ENCODE peak calls at places on chromosomes 4 and X, in eight cellular contexts. F, B, P, Q, L, R, M and U are unnamed samples. For H3K4me1, the result is how much of the 10 kb centered on the place peaks cover.

GRCh38 chrX:140710710-140711109 is 1.2 kb downstream of the LINC00632 start:
- DNase-seq in F (no peak), B (no peak), P (no peak), Q (no peak), L (no peak), R (no peak), M (no peak), U (no peak)

GRCh38 chr4:18318682-18319410 is 297.3 kb upstream of the LCORL start:
- DNase-seq in F (peak), B (no peak), P (no peak), Q (no peak), L (no peak), R (peak), M (peak), U (no peak)

GRCh38 chr4:21768349-21769310 is 179.9 kb downstream of the KCNIP4 start:
- DNase-seq in F (no peak), B (no peak), P (no peak), Q (no peak), L (peak), R (no peak), M (no peak), U (no peak)

GRCh38 chrX:50107470-50107869 is 93.3 kb downstream of the AKAP4 start:
- DNase-seq in F (no peak), B (no peak), P (no peak), Q (no peak), L (no peak), R (no peak), M (no peak), U (no peak)

GRCh38 chr4:39814403-39815185 is 116.7 kb downstream of the UBE2K start:
- DNase-seq in F (no peak), B (no peak), P (no peak), Q (no peak), L (no peak), R (no peak), M (no peak), U (no peak)

GRCh38 chr4:103046416-103047290 is 27.1 kb upstream of the SLC9B1 start:
- DNase-seq in F (no peak), B (peak), P (no peak), Q (no peak), L (no peak), R (peak), M (no peak), U (peak)

GRCh38 chrX:134460861-134461218 is 875 bp downstream of the HPRT1 start:
- DNase-seq in F (no peak), B (no peak), P (no peak), Q (no peak), L (no peak), R (no peak), M (no peak), U (no peak)

GRCh38 chr4:125011646-125012045 is 299.1 kb upstream of the ANKRD50 start:
- DNase-seq in F (no peak), B (no peak), P (no peak), Q (no peak), L (no peak), R (no peak), M (no peak), U (no peak)

GRCh38 chr4:73844352-73844751 is 7.9 kb downstream of the CXCL6 start:
- DNase-seq in F (no peak), B (no peak), P (no peak), Q (no peak), L (no peak), R (no peak), M (no peak), U (no peak)

GRCh38 chr4:142150483-142150882 is 514.1 kb downstream of the IL15 start:
- DNase-seq in F (no peak), B (no peak), P (no peak), Q (no peak), L (no peak), R (no peak), M (no peak), U (no peak)

GRCh38 chr4:158854236-158854635 is 85.4 kb downstream of the FNIP2 start:
- DNase-seq in F (no peak), B (no peak), P (no peak), Q (no peak), L (no peak), R (no peak), M (no peak), U (no peak)

GRCh38 chrX:53159184-53159583 is 65.2 kb downstream of the KANTR start:
- DNase-seq in F (no peak), B (no peak), P (no peak), Q (no peak), L (no peak), R (no peak), M (no peak), U (no peak)

GRCh38 chr4:99711657-99712056 is 54.0 kb upstream of the C4orf54 start:
- DNase-seq in F (no peak), B (no peak), P (no peak), Q (no peak), L (no peak), R (no peak), M (no peak), U (no peak)

GRCh38 chr4:106601519-106601918 is 232.9 kb upstream of the GIMD1 start:
- DNase-seq in F (no peak), B (no peak), P (no peak), Q (no peak), L (no peak), R (no peak), M (no peak), U (no peak)

GRCh38 chr4:84678976-84679744 is 96.2 kb downstream of the CDS1 start:
- DNase-seq in F (peak), B (no peak), P (no peak), Q (no peak), L (no peak), R (no peak), M (no peak), U (no peak)

GRCh38 chr4:140937866-140938265 is 181.7 kb upstream of the TBC1D9 start:
- DNase-seq in F (no peak), B (no peak), P (no peak), Q (no peak), L (no peak), R (no peak), M (no peak), U (no peak)

GRCh38 chrX:74593593-74593992 is 20.8 kb downstream of the RLIM start:
- DNase-seq in F (no peak), B (no peak), P (no peak), Q (no peak), L (no peak), R (no peak), M (no peak), U (no peak)

GRCh38 chr4:175729665-175730064 is 82.4 kb downstream of the GPM6A start:
- DNase-seq in F (no peak), B (no peak), P (no peak), Q (no peak), L (no peak), R (no peak), M (no peak), U (no peak)

GRCh38 chr4:38315296-38315695 is 348.7 kb upstream of the KLF3 start:
- DNase-seq in F (no peak), B (no peak), P (no peak), Q (no peak), L (no peak), R (no peak), M (no peak), U (no peak)

GRCh38 chrX:115531818-115532403 is 29.1 kb upstream of the PLS3 start:
- DNase-seq in F (no peak), B (no peak), P (no peak), Q (no peak), L (no peak), R (no peak), M (no peak), U (no peak)

GRCh38 chr4:83536649-83537352 is 893 bp downstream of the GPAT3 start:
- DNase-seq in F (no peak), B (peak), P (no peak), Q (no peak), L (peak), R (peak), M (no peak), U (peak)

GRCh38 chr4:14607001-14607400 is 395.3 kb upstream of the CPEB2 start:
- DNase-seq in F (no peak), B (no peak), P (no peak), Q (no peak), L (no peak), R (no peak), M (no peak), U (no peak)

GRCh38 chrX:10633722-10634121 is 13.3 kb upstream of the MID1 start:
- DNase-seq in F (peak), B (no peak), P (peak), Q (no peak), L (no peak), R (no peak), M (no peak), U (peak)

GRCh38 chr4:120694973-120695372 is 227.6 kb downstream of the PRDM5 start:
- DNase-seq in F (no peak), B (peak), P (peak), Q (no peak), L (no peak), R (peak), M (no peak), U (no peak)

GRCh38 chr4:100641326-100641725 is 123.5 kb upstream of the EMCN start:
- DNase-seq in F (no peak), B (no peak), P (no peak), Q (no peak), L (no peak), R (no peak), M (no peak), U (no peak)

GRCh38 chr4:9938933-9939332 is 82.4 kb downstream of the SLC2A9 start:
- DNase-seq in F (no peak), B (no peak), P (no peak), Q (no peak), L (no peak), R (no peak), M (no peak), U (no peak)

GRCh38 chr4:147480891-147481576 is at the start of gene EDNRA:
- DNase-seq in F (no peak), B (no peak), P (peak), Q (no peak), L (no peak), R (no peak), M (peak), U (peak)

GRCh38 chr4:145719752-145720624 is 40.0 kb downstream of the C4orf51 start:
- DNase-seq in F (no peak), B (no peak), P (no peak), Q (no peak), L (no peak), R (no peak), M (no peak), U (peak)

GRCh38 chrX:30573125-30573524 is 4.4 kb downstream of the TASL start:
- DNase-seq in F (no peak), B (no peak), P (no peak), Q (no peak), L (no peak), R (no peak), M (no peak), U (no peak)

GRCh38 chrX:30580641-30581040 is 3.1 kb upstream of the TASL start:
- DNase-seq in F (no peak), B (no peak), P (no peak), Q (no peak), L (no peak), R (no peak), M (no peak), U (no peak)

GRCh38 chrX:30572678-30573077 is 4.9 kb downstream of the TASL start:
- DNase-seq in F (no peak), B (no peak), P (no peak), Q (no peak), L (no peak), R (no peak), M (no peak), U (no peak)

GRCh38 chrX:30577362-30577961 is at the start of gene TASL:
- DNase-seq in F (no peak), B (peak), P (no peak), Q (no peak), L (no peak), R (peak), M (no peak), U (no peak)

DNA sequence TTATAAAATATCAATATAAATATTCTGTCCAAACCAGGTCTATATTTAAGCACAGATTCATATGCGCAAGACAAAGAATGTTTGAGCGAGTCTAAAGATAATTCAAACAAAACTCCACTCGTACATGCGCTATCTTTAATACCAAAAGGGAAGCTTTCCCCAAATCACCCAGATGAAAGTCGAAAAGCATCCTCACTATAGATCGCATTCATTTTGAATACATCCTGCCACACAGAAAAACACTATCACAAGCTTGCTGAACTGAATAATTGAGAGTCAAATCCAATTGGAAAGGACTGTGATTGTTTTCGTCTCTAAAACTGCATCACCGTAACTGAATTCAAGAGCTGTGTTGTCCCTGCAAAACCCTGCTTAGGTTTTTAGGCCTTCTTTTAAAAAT is 685 bp downstream of the TASL start:
- DNase-seq in F (no peak), B (no peak), P (no peak), Q (no peak), L (no peak), R (no peak), M (no peak), U (no peak)
- H3K4me3 ChIP-seq in F (no peak), B (peak), P (no peak), Q (no peak), L (no peak), R (peak), M (no peak), U (no peak)

DNA sequence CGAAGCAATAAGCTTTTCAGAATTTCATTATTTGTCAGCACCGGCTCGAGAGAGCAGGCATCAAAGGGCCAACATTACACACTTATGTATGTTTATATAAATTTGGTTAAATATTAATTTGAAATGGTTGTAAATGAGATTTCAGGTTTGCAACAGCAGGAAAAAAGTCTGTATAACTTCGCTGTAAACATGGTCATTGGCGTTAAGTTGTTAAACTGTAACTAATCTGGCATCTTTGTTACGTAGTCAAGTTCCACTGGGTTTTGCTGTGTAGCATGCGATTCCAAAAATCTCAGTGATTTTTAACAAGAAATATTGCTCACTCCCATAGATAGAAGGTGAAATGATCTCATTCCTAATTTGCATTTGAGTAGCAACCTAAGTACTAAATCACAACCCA is 222.3 kb downstream of the CBR4 start:
- DNase-seq in F (no peak), B (no peak), P (no peak), Q (no peak), L (no peak), R (no peak), M (no peak), U (no peak)
- H3K4me1 ChIP-seq in F (under half), B (under half), P (under half), Q (under half), L (under half), R (under half), M (under half), U (under half)

DNA sequence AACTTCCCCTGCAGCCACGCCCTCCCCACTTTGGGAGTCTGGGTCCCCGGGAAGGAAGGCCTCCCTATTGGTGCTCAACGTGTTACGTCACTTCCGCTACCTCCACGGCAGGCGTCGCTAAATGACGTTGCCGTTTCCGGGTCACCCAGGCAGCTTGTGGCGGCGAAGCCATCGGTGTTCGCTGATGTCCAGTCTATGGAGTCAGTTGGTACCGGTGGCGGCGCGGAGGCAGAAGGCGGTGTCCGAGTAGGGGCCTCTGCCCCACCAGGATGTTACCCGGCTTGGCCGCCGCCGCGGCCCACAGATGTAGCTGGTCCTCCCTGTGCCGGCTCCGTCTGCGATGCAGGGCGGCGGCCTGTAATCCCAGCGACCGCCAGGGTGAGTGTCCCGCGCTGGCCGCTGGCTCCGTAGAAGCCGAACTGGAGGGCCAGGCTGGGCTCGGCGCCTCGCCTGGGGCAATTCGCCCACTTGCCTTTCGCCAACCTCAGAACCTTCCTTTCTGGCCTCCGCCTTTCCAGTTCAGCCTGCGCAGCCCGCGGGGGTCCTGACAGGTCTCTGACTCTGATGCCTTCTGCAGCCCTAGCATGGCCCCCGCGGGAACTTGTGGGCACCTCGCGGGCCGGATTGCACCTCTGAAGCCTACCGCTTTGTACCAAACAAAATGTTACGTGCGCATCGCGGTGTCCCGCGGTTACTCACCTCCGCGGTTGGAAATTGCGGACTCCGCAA is at the start of gene SLC30A9:
- DNase-seq in F (peak), B (peak), P (peak), Q (peak), L (peak), R (peak), M (peak), U (peak)
- TF ChIP-seq POLR2A in F (peak), B (peak), P (peak), Q (no peak), L (peak), R (peak), M (peak), U (peak)

DNA sequence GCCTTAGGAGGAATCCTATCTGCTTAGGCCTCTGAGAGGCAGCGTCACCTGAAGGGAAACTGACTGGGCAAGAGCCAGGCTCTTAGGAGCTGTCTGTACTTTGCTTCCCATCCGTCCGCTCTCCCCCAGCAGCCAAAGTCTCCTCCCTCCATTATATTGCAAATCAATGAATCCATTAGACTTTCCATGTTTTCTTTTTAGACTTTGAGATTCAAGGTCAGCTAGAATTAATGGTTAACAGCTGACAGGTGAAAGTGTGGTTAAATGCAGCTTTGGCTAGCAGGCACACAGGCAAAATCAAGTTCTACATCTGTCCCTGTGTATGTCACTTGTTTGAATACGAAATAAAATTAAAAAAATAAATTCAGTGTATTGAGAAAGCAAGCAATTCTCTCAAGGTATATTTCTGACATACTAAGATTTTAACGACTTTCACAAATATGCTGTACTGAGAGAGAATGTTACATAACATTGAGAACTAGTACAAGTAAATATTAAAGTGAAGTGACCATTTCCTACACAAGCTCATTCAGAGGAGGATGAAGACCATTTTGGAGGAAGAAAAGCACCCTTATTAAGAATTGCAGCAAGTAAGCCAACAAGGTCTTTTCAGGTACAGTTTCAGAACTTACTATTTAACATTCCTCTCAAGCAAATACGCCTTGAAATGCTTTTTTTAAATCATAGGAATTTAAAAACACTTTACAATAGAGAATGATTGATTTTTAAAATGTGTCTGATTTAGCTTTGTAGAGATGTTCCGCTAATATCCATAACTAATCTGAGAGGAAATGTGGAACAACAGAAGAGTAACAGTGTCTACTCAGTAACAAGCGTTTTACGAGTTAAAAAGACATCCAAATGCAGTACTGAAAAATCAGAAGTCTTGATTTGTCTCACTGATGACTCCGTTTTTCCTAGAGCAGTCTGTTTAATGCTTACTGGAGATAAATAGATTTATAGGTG is at the start of gene F11:
- DNase-seq in F (no peak), B (no peak), P (no peak), Q (no peak), L (no peak), R (no peak), M (no peak), U (no peak)
- H3K4me3 ChIP-seq in F (no peak), B (no peak), P (no peak), Q (no peak), L (no peak), R (no peak), M (no peak), U (no peak)

DNA sequence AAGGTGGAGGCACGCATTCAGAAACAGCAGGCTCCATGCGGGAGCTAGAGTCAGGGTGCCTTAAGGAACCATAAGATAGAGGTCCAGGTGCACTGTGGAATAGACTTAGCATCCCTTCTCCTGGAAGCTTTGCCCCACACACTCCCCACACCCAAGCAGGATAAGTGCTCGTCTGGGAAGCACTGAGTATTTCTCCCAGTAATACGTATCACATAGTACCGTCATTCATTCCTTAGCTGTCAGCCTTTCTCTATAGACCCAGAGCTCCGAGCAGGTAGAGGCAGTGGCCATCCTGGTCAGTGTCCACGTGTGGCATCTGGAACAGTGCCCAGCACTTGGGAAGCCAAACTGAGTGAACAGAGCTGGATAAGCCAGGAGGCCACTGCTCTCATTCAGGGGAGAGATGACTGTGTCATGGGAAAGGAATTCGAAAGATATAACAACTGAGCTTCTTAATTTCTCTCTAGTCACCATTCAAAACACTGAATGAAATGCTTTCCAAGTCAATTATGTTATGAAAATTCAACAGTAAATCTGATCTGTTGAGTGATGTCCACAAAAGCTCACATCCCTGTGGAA is 9.9 kb downstream of the APBB2 start:
- DNase-seq in F (no peak), B (no peak), P (peak), Q (no peak), L (no peak), R (no peak), M (peak), U (peak)
- H3K4me1 ChIP-seq in F (half or more), B (under half), P (under half), Q (under half), L (under half), R (under half), M (half or more), U (half or more)

GRCh38 chrX:55030490-55031285 is at the start of gene ALAS2:
- DNase-seq in F (no peak), B (no peak), P (no peak), Q (no peak), L (no peak), R (no peak), M (no peak), U (no peak)
- TF ChIP-seq POLR2A in F (no peak), B (no peak), P (no peak), Q (no peak), L (no peak), R (no peak), M (no peak), U (no peak)

GRCh38 chrX:136193771-136194170 is 46.4 kb downstream of the FHL1 start:
- DNase-seq in F (no peak), B (no peak), P (no peak), Q (no peak), L (no peak), R (peak), M (no peak), U (no peak)
- H3K4me3 ChIP-seq in F (no peak), B (no peak), P (no peak), Q (no peak), L (no peak), R (no peak), M (no peak), U (no peak)